ENCODE peak calls at places on chromosomes 3 and 15, in seven cellular contexts. E, W, Z, G, K, F and J are unnamed samples.

GRCh38 chr3:53114011-53114400 is 16.2 kb downstream of the RFT1 start:
- DNase-seq in E (peak), W (peak), Z (peak), G (peak), K (peak), F (peak), J (peak)

GRCh38 chr3:189212681-189213080 is 40.9 kb downstream of the TPRG1 start:
- DNase-seq in E (no peak), W (no peak), Z (no peak), G (no peak), K (no peak), F (no peak), J (no peak)

GRCh38 chr3:18712713-18713575 is 287.8 kb upstream of the SATB1 start:
- DNase-seq in E (peak), W (no peak), Z (no peak), G (no peak), K (no peak), F (no peak), J (no peak)

GRCh38 chr3:195312714-195313113 is 41.8 kb upstream of the XXYLT1 start:
- DNase-seq in E (no peak), W (no peak), Z (no peak), G (no peak), K (no peak), F (no peak), J (no peak)

GRCh38 chr3:116663161-116663885 is 46.3 kb upstream of the TUSC7 start:
- DNase-seq in E (no peak), W (no peak), Z (no peak), G (no peak), K (peak), F (no peak), J (no peak)

GRCh38 chr15:58053236-58054153 is 12.0 kb downstream of the ALDH1A2 start:
- DNase-seq in E (no peak), W (peak), Z (no peak), G (no peak), K (no peak), F (no peak), J (no peak)

GRCh38 chr3:195196266-195196665 is 74.7 kb downstream of the XXYLT1 start:
- DNase-seq in E (no peak), W (no peak), Z (peak), G (no peak), K (no peak), F (no peak), J (no peak)

GRCh38 chr3:130997291-130997690 is 29.3 kb downstream of the ASTE1 start:
- DNase-seq in E (no peak), W (no peak), Z (no peak), G (no peak), K (no peak), F (no peak), J (no peak)

GRCh38 chr3:193905541-193905940 is 230.4 kb upstream of the HES1 start:
- DNase-seq in E (no peak), W (no peak), Z (no peak), G (no peak), K (no peak), F (no peak), J (no peak)

GRCh38 chr15:36029606-36030005 is 483.6 kb upstream of the DPH6 start:
- DNase-seq in E (no peak), W (no peak), Z (peak), G (no peak), K (no peak), F (no peak), J (no peak)

GRCh38 chr3:146446026-146446425 is 23.3 kb downstream of the PLSCR2 start:
- DNase-seq in E (no peak), W (no peak), Z (no peak), G (no peak), K (no peak), F (no peak), J (no peak)

GRCh38 chr15:96345560-96346389 is 15.3 kb downstream of the NR2F2 start:
- DNase-seq in E (no peak), W (peak), Z (peak), G (peak), K (peak), F (peak), J (no peak)

GRCh38 chr3:154122096-154122911 is 1.1 kb downstream of the ARHGEF26 start:
- DNase-seq in E (no peak), W (peak), Z (peak), G (peak), K (peak), F (no peak), J (no peak)

GRCh38 chr3:81451611-81452010 is 309.8 kb downstream of the GBE1 start:
- DNase-seq in E (no peak), W (no peak), Z (no peak), G (no peak), K (no peak), F (no peak), J (no peak)

GRCh38 chr3:127501177-127501576 is 89.4 kb downstream of the TPRA1 start:
- DNase-seq in E (no peak), W (no peak), Z (no peak), G (no peak), K (no peak), F (no peak), J (no peak)

GRCh38 chr3:13244695-13245449 is 171.6 kb upstream of the IQSEC1 start:
- DNase-seq in E (no peak), W (no peak), Z (no peak), G (no peak), K (no peak), F (no peak), J (no peak)

GRCh38 chr3:182005683-182006082 is 294.0 kb downstream of the SOX2 start:
- DNase-seq in E (no peak), W (no peak), Z (no peak), G (no peak), K (peak), F (no peak), J (no peak)

GRCh38 chr15:95932141-95932540 is 398.4 kb upstream of the NR2F2 start:
- DNase-seq in E (no peak), W (no peak), Z (no peak), G (no peak), K (no peak), F (no peak), J (no peak)

GRCh38 chr3:98900265-98901031 is 1.0 kb downstream of the DCBLD2 start:
- DNase-seq in E (no peak), W (peak), Z (no peak), G (no peak), K (no peak), F (no peak), J (peak)

GRCh38 chr3:71117572-71118247 is 465.8 kb downstream of the FOXP1 start:
- DNase-seq in E (no peak), W (no peak), Z (no peak), G (no peak), K (no peak), F (no peak), J (no peak)

GRCh38 chr3:8768364-8769087 is 887 bp downstream of the OXTR start:
- DNase-seq in E (no peak), W (peak), Z (peak), G (no peak), K (no peak), F (no peak), J (no peak)

GRCh38 chr3:126136428-126137220 is 43.8 kb downstream of the ALDH1L1 start:
- DNase-seq in E (no peak), W (no peak), Z (no peak), G (no peak), K (peak), F (no peak), J (no peak)

GRCh38 chr15:95326689-95327525 is 1003.6 kb upstream of the NR2F2 start:
- DNase-seq in E (no peak), W (no peak), Z (no peak), G (no peak), K (peak), F (no peak), J (no peak)

GRCh38 chr3:8741581-8742355 is 8.2 kb downstream of the CAV3 start:
- DNase-seq in E (no peak), W (no peak), Z (peak), G (no peak), K (no peak), F (peak), J (no peak)

GRCh38 chr3:8732413-8732812 is 1.2 kb upstream of the CAV3 start:
- DNase-seq in E (no peak), W (no peak), Z (no peak), G (no peak), K (no peak), F (peak), J (no peak)

GRCh38 chr15:60255390-60255789 is 142.4 kb downstream of the ANXA2 start:
- DNase-seq in E (no peak), W (no peak), Z (no peak), G (no peak), K (no peak), F (peak), J (no peak)

GRCh38 chr3:158495503-158495902 is 75.5 kb upstream of the MLF1 start:
- DNase-seq in E (no peak), W (no peak), Z (no peak), G (no peak), K (no peak), F (no peak), J (no peak)

GRCh38 chr3:12139111-12139511 is 19.6 kb downstream of the TIMP4 start:
- DNase-seq in E (no peak), W (no peak), Z (peak), G (no peak), K (peak), F (peak), J (no peak)

GRCh38 chr15:71262599-71262998 is 147.3 kb downstream of the THSD4 start:
- DNase-seq in E (no peak), W (no peak), Z (no peak), G (no peak), K (no peak), F (no peak), J (no peak)

GRCh38 chr3:161149529-161149928 is 44.4 kb upstream of the B3GALNT1 start:
- DNase-seq in E (no peak), W (no peak), Z (peak), G (no peak), K (no peak), F (no peak), J (no peak)

GRCh38 chr15:57649138-57649537 is 57.4 kb upstream of the POLR2M start:
- DNase-seq in E (no peak), W (no peak), Z (no peak), G (no peak), K (no peak), F (no peak), J (no peak)

GRCh38 chr3:151443583-151443982 is 17.3 kb downstream of the IGSF10 start:
- DNase-seq in E (no peak), W (no peak), Z (no peak), G (no peak), K (peak), F (no peak), J (no peak)

GRCh38 chr15:57551717-57552677 is 39.7 kb upstream of the MYZAP start:
- DNase-seq in E (no peak), W (peak), Z (peak), G (peak), K (peak), F (peak), J (no peak)

GRCh38 chr3:77939726-77940125 is 899.8 kb downstream of the ROBO2 start:
- DNase-seq in E (no peak), W (no peak), Z (no peak), G (no peak), K (no peak), F (no peak), J (no peak)

GRCh38 chr3:57091471-57091870 is 31.0 kb downstream of the SPATA12 start:
- DNase-seq in E (no peak), W (no peak), Z (no peak), G (no peak), K (no peak), F (no peak), J (no peak)

GRCh38 chr3:185046623-185047022 is 106.2 kb downstream of the C3orf70 start:
- DNase-seq in E (no peak), W (no peak), Z (no peak), G (no peak), K (no peak), F (no peak), J (no peak)